ENCODE peak calls at places on chromosomes 6 and 20, in seven cellular contexts. X is cardiac muscle cell, I is stomach, B is heart right ventricle, M is PC-9, L is neural crest cell, Y is glutamatergic neuron. V is an unnamed sample.

GRCh38 chr20:13173201-13173600 is 47.9 kb upstream of the ISM1 start:
- DNase-seq in I (no peak), B (no peak), L (no peak), X (no peak), M (peak), Y (no peak), V (no peak)

GRCh38 chr6:110440026-110440425 is 24.7 kb upstream of the DDO start:
- DNase-seq in B (no peak), Y (no peak), L (no peak), X (no peak), M (no peak), I (no peak), V (no peak)

GRCh38 chr6:153947817-153948447 is 91.1 kb upstream of the OPRM1 start:
- DNase-seq in B (no peak), Y (peak), M (peak), X (peak), I (no peak), L (peak), V (peak)

GRCh38 chr6:39733704-39734103 is 8.5 kb upstream of the KIF6 start:
- DNase-seq in B (no peak), Y (no peak), L (no peak), M (no peak), X (no peak), I (no peak), V (no peak)

GRCh38 chr6:109351231-109352132 is 30.8 kb downstream of the CD164 start:
- DNase-seq in B (no peak), M (no peak), X (peak), L (no peak), I (no peak), Y (no peak), V (no peak)

GRCh38 chr6:56359201-56359899 is 112.0 kb upstream of the COL21A1 start:
- DNase-seq in M (peak), B (no peak), Y (peak), X (peak), L (peak), I (peak), V (peak)

GRCh38 chr6:152293404-152293803 is 343.8 kb downstream of the SYNE1 start:
- DNase-seq in X (no peak), B (peak), L (no peak), M (no peak), I (peak), Y (peak), V (no peak)

GRCh38 chr20:58976095-58976730 is 4.8 kb upstream of the NELFCD start:
- DNase-seq in I (no peak), B (no peak), Y (no peak), X (no peak), M (no peak), L (no peak), V (no peak)

GRCh38 chr6:56043761-56044160 is 168.4 kb upstream of the BMP5 start:
- DNase-seq in B (no peak), L (no peak), I (no peak), M (no peak), Y (no peak), X (no peak), V (no peak)

GRCh38 chr6:16473184-16473907 is 235.0 kb downstream of the GMPR start:
- DNase-seq in I (no peak), B (no peak), X (no peak), L (no peak), M (no peak), Y (no peak), V (no peak)

GRCh38 chr20:46060975-46061374 is 28.8 kb downstream of the NCOA5 start:
- DNase-seq in B (no peak), X (no peak), Y (no peak), I (no peak), L (no peak), M (no peak), V (no peak)

GRCh38 chr6:12324741-12325140 is 34.6 kb downstream of the EDN1 start:
- DNase-seq in L (no peak), B (no peak), I (no peak), X (no peak), Y (no peak), M (peak), V (peak)

GRCh38 chr20:38471987-38472512 is 593 bp upstream of the RALGAPB start:
- DNase-seq in B (no peak), X (no peak), I (no peak), Y (no peak), M (no peak), L (no peak), V (no peak)

GRCh38 chr6:11700118-11700718 is 78.4 kb downstream of the ADTRP start:
- DNase-seq in M (no peak), L (no peak), I (no peak), B (no peak), Y (no peak), X (peak), V (peak)

GRCh38 chr20:19868383-19868782 is 110.3 kb downstream of the RIN2 start:
- DNase-seq in I (no peak), M (no peak), X (no peak), L (no peak), B (no peak), Y (no peak), V (no peak)

GRCh38 chr6:110255356-110255755 is 75.1 kb downstream of the CDC40 start:
- DNase-seq in Y (peak), B (no peak), M (peak), L (peak), X (peak), I (no peak), V (no peak)

GRCh38 chr6:94124333-94124732 is 705.0 kb upstream of the EPHA7 start:
- DNase-seq in X (no peak), Y (no peak), I (no peak), B (no peak), L (no peak), M (no peak), V (no peak)

GRCh38 chr6:31799781-31800180 is 4.2 kb upstream of the VARS1 start:
- DNase-seq in L (no peak), I (no peak), M (no peak), Y (no peak), X (no peak), B (no peak), V (no peak)

GRCh38 chr20:57514273-57514751 is 10.6 kb downstream of the CTCFL start:
- DNase-seq in L (peak), M (peak), Y (peak), B (peak), I (peak), X (peak), V (peak)

DNA sequence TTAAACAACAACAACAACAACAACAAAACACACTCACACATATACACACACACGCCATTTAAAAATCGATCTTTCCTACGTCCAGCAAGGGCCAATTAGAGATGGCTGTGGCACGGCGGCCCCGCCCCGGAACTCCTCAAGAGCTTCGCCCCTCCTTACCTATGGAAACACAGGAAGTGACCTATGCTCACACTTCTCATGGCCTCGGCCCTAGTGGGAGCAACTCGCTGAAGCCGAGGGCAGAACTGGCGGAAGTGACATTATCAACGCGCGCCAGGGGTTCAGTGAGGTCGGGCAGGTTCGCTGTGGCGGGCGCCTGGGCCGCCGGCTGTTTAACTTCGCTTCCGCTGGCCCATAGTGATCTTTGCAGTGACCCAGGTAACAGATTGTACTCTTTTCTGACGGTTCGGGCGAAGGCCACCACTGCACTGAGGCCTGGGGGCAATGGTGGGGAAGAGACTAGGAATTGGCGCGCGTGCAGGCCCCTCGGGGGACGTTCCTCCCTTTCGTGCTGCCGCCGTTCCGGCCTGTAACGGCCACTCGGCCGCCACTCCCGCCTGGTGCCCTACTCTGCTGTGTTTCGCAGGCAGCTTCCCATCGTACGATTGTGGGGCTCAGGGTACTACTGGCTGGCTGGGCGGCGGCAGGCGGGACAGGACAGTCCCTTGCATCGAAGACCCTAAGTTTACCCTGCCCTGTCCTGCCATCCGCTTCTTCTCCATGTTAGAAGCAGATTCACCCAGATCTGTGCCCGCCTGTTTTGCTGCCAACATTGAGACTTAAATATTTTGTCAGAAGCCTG is at the start of gene TBP:
- DNase-seq in Y (peak), I (peak), M (peak), B (peak), L (peak), X (peak), V (peak)
- TF ChIP-seq CTCF in Y (no peak), I (no peak), M (no peak), B (no peak), L (no peak), X (no peak), V (no peak)

GRCh38 chr20:2771631-2772080 is 28.8 kb downstream of the CPXM1 start:
- DNase-seq in L (no peak), Y (no peak), M (no peak), X (peak), B (no peak), I (no peak), V (no peak)
- TF ChIP-seq CTCF in L (no peak), Y (no peak), M (no peak), X (no peak), B (no peak), I (no peak), V (no peak)

GRCh38 chr20:24802286-24802820 is 146.7 kb upstream of the CST7 start:
- DNase-seq in B (no peak), X (no peak), I (no peak), Y (no peak), L (no peak), M (no peak), V (no peak)
- TF ChIP-seq CTCF in B (no peak), X (no peak), I (no peak), Y (no peak), L (no peak), M (no peak), V (no peak)

GRCh38 chr6:2739335-2739734 is 11.4 kb downstream of the MYLK4 start:
- DNase-seq in M (no peak), L (no peak), B (no peak), Y (no peak), X (no peak), I (no peak), V (no peak)

GRCh38 chr6:2737885-2738284 is 12.8 kb downstream of the MYLK4 start:
- DNase-seq in M (no peak), L (no peak), I (no peak), X (no peak), B (no peak), Y (no peak), V (no peak)

GRCh38 chr6:2741756-2742155 is 9.0 kb downstream of the MYLK4 start:
- DNase-seq in Y (no peak), I (no peak), X (peak), M (no peak), B (no peak), L (no peak), V (no peak)

GRCh38 chr6:2740601-2741000 is 10.1 kb downstream of the MYLK4 start:
- DNase-seq in X (no peak), Y (no peak), M (no peak), L (no peak), B (no peak), I (no peak), V (no peak)

DNA sequence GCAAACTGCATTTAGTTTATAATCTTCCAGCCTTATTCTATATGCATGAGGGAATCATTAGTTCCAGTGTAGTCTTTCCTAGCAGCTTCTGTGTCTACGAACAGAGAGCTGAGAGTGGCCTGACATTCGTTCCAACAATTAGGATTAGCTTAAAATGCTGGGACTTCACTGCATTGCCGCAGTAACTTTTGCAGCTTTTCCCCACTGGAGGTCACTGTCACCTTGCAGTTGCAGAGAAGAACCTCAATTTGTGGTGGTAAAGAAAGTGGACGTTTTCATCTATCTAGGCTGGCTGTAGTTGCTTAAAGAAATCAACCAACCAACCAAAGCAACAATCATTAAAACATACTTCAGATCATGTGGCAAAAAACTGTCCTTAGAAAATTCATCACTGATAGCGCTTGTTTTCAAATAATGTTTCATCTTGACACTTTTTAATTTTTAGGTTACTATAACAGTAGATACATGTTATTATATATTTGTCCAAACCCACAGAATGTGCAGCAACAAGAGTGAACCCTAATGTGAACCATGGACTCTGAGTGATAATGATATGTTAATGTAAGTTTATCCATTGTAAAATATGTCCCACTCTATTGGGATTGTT is 12.2 kb downstream of the MYLK4 start:
- DNase-seq in L (peak), B (no peak), Y (peak), I (peak), M (peak), X (peak), V (peak)
- TF ChIP-seq CTCF in L (peak), B (peak), Y (peak), I (peak), M (peak), X (peak), V (peak)

DNA sequence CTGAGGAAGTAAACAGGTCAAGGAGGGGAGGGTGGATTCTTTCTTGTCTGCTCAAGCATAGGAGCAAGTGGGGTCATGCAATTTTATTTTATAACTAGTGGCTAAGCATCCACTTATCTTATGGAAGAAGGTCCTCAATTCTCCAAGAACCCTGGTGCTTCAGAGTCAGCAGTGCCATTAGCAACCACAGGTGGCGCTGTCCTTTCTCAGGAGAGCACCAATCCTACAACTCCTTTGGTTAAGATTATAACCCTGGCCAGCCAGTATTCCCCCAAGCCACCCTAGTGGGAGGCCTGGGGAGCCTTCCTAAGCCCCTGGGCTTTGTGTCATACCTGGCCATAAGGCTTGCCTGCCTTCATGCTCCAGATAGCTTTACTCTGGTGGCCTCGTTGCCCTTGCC is 60.7 kb downstream of the PCSK2 start:
- DNase-seq in Y (peak), X (no peak), B (no peak), M (no peak), L (no peak), I (no peak), V (no peak)
- TF ChIP-seq CTCF in Y (peak), X (no peak), B (no peak), M (peak), L (peak), I (no peak), V (peak)

DNA sequence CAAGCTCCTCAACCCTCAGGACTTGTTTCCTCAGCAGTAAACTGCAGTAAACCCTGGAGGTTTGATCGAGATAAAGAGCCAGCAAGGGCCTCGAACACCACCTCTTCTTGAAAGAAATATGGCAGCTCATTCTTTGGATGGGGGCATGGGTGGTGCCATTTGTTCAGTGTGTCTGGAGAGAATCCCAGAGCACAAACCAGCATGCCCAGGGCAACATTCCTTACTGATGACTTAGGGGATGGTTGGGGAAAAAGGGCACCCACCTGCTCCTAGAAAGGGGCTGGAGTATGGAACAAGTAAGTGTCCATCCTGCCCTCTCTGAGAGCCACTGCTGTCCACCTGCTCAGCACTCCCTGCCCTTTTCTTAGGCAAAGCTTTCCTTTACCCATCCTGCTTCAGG is 31.3 kb upstream of the ZFAND3 start:
- DNase-seq in L (no peak), B (no peak), I (no peak), Y (no peak), X (no peak), M (peak), V (no peak)
- TF ChIP-seq CTCF in L (no peak), B (no peak), I (no peak), Y (no peak), X (no peak), M (no peak), V (no peak)

DNA sequence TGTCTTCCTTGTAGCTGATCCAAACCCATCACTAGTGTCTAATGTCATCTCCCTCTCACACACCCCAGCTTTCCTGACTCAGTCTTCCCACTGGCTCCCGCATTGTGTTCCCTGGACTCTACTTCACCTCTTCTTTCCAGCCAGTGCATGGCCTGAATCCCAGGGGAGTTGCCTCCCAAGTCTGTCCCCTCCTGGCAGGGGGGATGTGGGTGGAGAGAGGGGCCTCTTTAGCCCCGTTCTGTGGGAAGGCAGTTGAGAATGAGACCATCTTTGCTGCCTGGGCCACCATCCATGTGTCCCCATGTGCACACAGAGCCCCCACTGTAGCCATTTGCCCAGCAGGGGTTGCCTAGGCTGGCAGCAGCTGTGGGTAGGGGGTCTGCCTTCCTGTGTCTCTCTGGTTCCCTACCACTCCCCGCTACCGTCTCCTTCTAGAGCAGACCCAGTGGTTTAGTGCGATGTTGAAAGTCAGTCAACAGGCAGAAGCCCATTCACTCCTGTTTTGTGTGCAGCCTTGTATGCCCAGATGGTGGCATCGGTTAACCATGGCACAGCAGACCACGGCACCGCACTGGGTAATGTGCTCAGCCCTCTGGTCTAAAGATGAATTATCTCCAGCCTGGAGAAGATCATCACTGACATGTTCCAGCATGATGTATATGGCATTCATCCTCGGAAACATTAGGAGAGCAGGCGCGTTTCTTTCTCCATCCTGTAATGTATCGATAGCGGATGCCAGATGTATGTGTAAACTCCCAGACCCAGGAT is 178.8 kb upstream of the SNX9 start:
- DNase-seq in I (no peak), L (no peak), Y (no peak), B (no peak), X (peak), M (no peak), V (no peak)
- TF ChIP-seq CTCF in I (no peak), L (no peak), Y (no peak), B (no peak), X (peak), M (peak), V (peak)

GRCh38 chr6:21073318-21073839 is 520.2 kb upstream of the SOX4 start:
- DNase-seq in B (no peak), I (no peak), M (no peak), Y (no peak), X (no peak), L (no peak), V (no peak)
- TF ChIP-seq CTCF in B (no peak), I (no peak), M (no peak), Y (no peak), X (no peak), L (no peak), V (no peak)

DNA sequence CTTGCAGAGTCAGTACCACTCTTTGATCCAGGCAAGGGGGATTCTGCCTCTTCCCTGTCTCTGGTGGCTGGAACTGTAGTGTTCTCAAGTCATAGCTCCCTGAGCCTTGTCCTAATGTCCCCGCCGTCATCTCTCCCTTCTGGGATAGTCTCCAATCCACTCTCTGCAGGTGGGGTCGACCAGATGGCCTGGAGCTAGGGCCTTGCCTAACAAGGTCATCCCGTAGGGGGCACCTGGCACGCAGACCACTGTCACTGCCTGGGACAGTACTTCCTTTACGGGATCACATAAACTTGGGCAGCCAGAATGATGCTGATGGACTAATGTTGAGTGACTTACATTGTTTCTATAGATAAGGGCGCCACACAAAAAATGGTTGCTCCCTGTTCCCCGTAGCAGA is 118.9 kb upstream of the SLC22A23 start:
- DNase-seq in B (no peak), Y (no peak), L (no peak), M (no peak), X (no peak), I (no peak), V (no peak)
- TF ChIP-seq CTCF in B (no peak), Y (no peak), L (no peak), M (no peak), X (no peak), I (no peak), V (no peak)